ENCODE peak calls at places on chromosomes 7 and 10, in nine cellular contexts. M is left lung, T is adipocyte, Z is spleen, J is ascending aorta, O is upper lobe of right lung, C is uterus, K is pancreas, S is aorta. P is an unnamed sample.

GRCh38 chr7:100091411-100092181 is 2.8 kb downstream of the COPS6 start:
- DNase-seq in C (no peak), M (no peak), S (no peak), T (no peak), Z (no peak), J (no peak), K (no peak), O (no peak), P (no peak)

GRCh38 chr7:70189261-70189660 is 591.0 kb downstream of the AUTS2 start:
- DNase-seq in K (no peak), O (no peak), M (no peak), S (no peak), Z (no peak), C (no peak), J (no peak), T (peak; percentile 28), P (peak; percentile 9)

GRCh38 chr10:94851263-94851662 is 87.2 kb upstream of the CYP2C9 start:
- DNase-seq in S (no peak), T (no peak), M (no peak), Z (no peak), O (no peak), K (no peak), J (no peak), C (no peak), P (no peak)

GRCh38 chr7:13017325-13017853 is 330.0 kb downstream of the ARL4A start:
- DNase-seq in J (no peak), M (no peak), T (peak; percentile 52), S (no peak), C (no peak), O (no peak), K (no peak), Z (no peak), P (peak; percentile 37)

GRCh38 chr10:90179696-90180407 is 478.5 kb downstream of the KIF20B start:
- DNase-seq in M (no peak), S (no peak), O (no peak), Z (no peak), C (no peak), T (peak; percentile 95), J (no peak), K (no peak), P (peak; percentile 64)

GRCh38 chr7:44294325-44295069 is 30.9 kb downstream of the CAMK2B start:
- DNase-seq in T (no peak), S (peak; percentile 13), K (no peak), O (peak; percentile 12), J (peak; percentile 24), M (no peak), Z (no peak), C (no peak), P (no peak)

GRCh38 chr7:91228327-91228726 is 35.9 kb upstream of the FZD1 start:
- DNase-seq in S (no peak), M (no peak), C (no peak), J (no peak), O (no peak), Z (no peak), K (no peak), T (peak; percentile 33), P (no peak)

GRCh38 chr7:96388620-96389383 is 66.9 kb upstream of the SLC25A13 start:
- DNase-seq in Z (no peak), M (no peak), S (peak; percentile 57), K (no peak), C (no peak), T (peak; percentile 70), J (no peak), O (no peak), P (peak; percentile 21)

GRCh38 chr10:22518167-22518724 is 172.9 kb downstream of the SPAG6 start:
- DNase-seq in O (no peak), Z (no peak), C (no peak), S (no peak), J (no peak), K (no peak), M (no peak), T (no peak), P (no peak)

GRCh38 chr7:121697731-121698396 is 175.1 kb upstream of the PTPRZ1 start:
- DNase-seq in K (no peak), J (no peak), C (no peak), O (no peak), Z (no peak), T (no peak), M (no peak), S (no peak), P (no peak)

GRCh38 chr10:70652761-70653657 is 19.3 kb upstream of the ADAMTS14 start:
- DNase-seq in J (no peak), S (peak; percentile 79), O (no peak), T (peak; percentile 88), K (no peak), Z (no peak), C (peak; percentile 38), M (no peak), P (peak; percentile 97)

GRCh38 chr7:98867271-98867701 is 2.5 kb downstream of the TMEM130 start:
- DNase-seq in T (peak; percentile 18), C (no peak), M (no peak), K (no peak), O (peak; percentile 59), J (no peak), S (peak; percentile 64), Z (peak; percentile 59), P (no peak)

GRCh38 chr10:80046629-80047441 is 31.6 kb upstream of the TMEM254 start:
- DNase-seq in C (peak; percentile 65), M (peak; percentile 92), O (peak; percentile 86), S (peak; percentile 84), Z (peak; percentile 92), T (peak; percentile 87), J (peak; percentile 88), K (peak; percentile 93), P (peak; percentile 78)

GRCh38 chr7:7098280-7098818 is 84.0 kb upstream of the C1GALT1 start:
- DNase-seq in T (no peak), M (no peak), J (no peak), S (no peak), Z (no peak), C (no peak), O (no peak), K (no peak), P (no peak)

GRCh38 chr10:19263262-19263661 is 214.7 kb downstream of the MALRD1 start:
- DNase-seq in T (no peak), K (no peak), Z (no peak), M (no peak), S (no peak), J (no peak), C (no peak), O (no peak), P (no peak)

GRCh38 chr7:101169838-101170531 is 4.6 kb upstream of the VGF start:
- DNase-seq in Z (peak; percentile 93), J (peak; percentile 84), T (peak; percentile 87), K (peak; percentile 92), C (peak; percentile 67), O (peak; percentile 86), S (peak; percentile 78), M (peak; percentile 94), P (peak; percentile 50)

GRCh38 chr7:101171442-101171837 is 6.1 kb upstream of the VGF start:
- DNase-seq in S (no peak), T (peak; percentile 37), Z (no peak), O (no peak), K (no peak), J (no peak), M (no peak), C (no peak), P (no peak)

GRCh38 chr7:101169110-101169837 is 3.9 kb upstream of the VGF start:
- DNase-seq in M (peak; percentile 11), O (no peak), S (no peak), J (no peak), K (no peak), Z (no peak), T (no peak), C (no peak), P (no peak)

GRCh38 chr7:101172005-101172853 is 6.9 kb upstream of the VGF start:
- DNase-seq in K (no peak), Z (no peak), M (no peak), C (no peak), J (no peak), T (no peak), S (no peak), O (no peak), P (no peak)

GRCh38 chr7:101170617-101171441 is 5.5 kb upstream of the VGF start:
- DNase-seq in J (no peak), M (no peak), T (no peak), O (no peak), K (no peak), S (no peak), Z (no peak), C (no peak), P (no peak)
- H3K27me3 ChIP-seq in J (peaks cover 45% of the 10 kb centered on the region), M (peaks cover 93% of the 10 kb centered on the region), T (peaks cover 85% of the 10 kb centered on the region), O (peaks cover 98% of the 10 kb centered on the region), K (peaks cover 10% of the 10 kb centered on the region), S (no peaks in the 10 kb centered on the region), Z (peaks cover 98% of the 10 kb centered on the region), C (peaks cover 44% of the 10 kb centered on the region), P (peaks cover 38% of the 10 kb centered on the region)

GRCh38 chr7:102283477-102284189 is 3.0 kb upstream of the SH2B2 start:
- DNase-seq in Z (no peak), K (no peak), O (no peak), S (no peak), M (peak; percentile 53), T (no peak), J (no peak), C (no peak), P (no peak)
- H3K9me3 ChIP-seq in Z (no peaks in the 10 kb centered on the region), K (no peaks in the 10 kb centered on the region), O (no peaks in the 10 kb centered on the region), S (no peaks in the 10 kb centered on the region), M (no peaks in the 10 kb centered on the region), T (no peaks in the 10 kb centered on the region), J (no peaks in the 10 kb centered on the region), C (no peaks in the 10 kb centered on the region), P (no peaks in the 10 kb centered on the region)

GRCh38 chr7:94392391-94392782 is 2.3 kb upstream of the COL1A2 start:
- DNase-seq in S (no peak), J (no peak), O (no peak), C (no peak), T (peak; percentile 55), M (no peak), K (no peak), Z (no peak), P (no peak)

GRCh38 chr7:94391716-94392390 is 2.8 kb upstream of the COL1A2 start:
- DNase-seq in C (peak; percentile 44), K (no peak), J (peak; percentile 69), T (peak; percentile 92), Z (no peak), O (no peak), M (no peak), S (peak; percentile 60), P (peak; percentile 32)

GRCh38 chr7:94394058-94394398 is 667 bp upstream of the COL1A2 start:
- DNase-seq in J (no peak), O (no peak), M (peak; percentile 64), K (no peak), S (peak; percentile 66), Z (no peak), T (peak; percentile 75), C (peak; percentile 55), P (no peak)

GRCh38 chr7:94394399-94395140 is at the start of gene COL1A2:
- DNase-seq in C (peak; percentile 93), Z (peak; percentile 77), M (peak; percentile 68), K (peak; percentile 57), S (peak; percentile 95), T (peak; percentile 99), O (peak; percentile 71), J (peak; percentile 95), P (peak; percentile 85)

GRCh38 chr7:94393251-94393758 is 1.4 kb upstream of the COL1A2 start:
- DNase-seq in T (peak; percentile 72), O (no peak), J (peak; percentile 64), S (peak; percentile 69), M (no peak), K (no peak), C (peak; percentile 41), Z (no peak), P (no peak)
- H3K4me3 ChIP-seq in T (peak overlapping the region; percentile 88), O (peak overlapping the region; percentile 57), J (no peak overlapping the region), S (no peak overlapping the region), M (no peak overlapping the region), K (no peak overlapping the region), C (no peak overlapping the region), Z (no peak overlapping the region), P (no peak overlapping the region)

GRCh38 chr10:62817120-62817762 is 1.1 kb upstream of the EGR2 start:
- DNase-seq in T (peak; percentile 70), K (peak; percentile 78), M (peak; percentile 90), S (peak; percentile 70), J (peak; percentile 81), Z (peak; percentile 93), O (peak; percentile 86), C (peak; percentile 59), P (no peak)
- H3K27me3 ChIP-seq in T (no peaks in the 10 kb centered on the region), K (peaks cover 9% of the 10 kb centered on the region), M (peaks cover 34% of the 10 kb centered on the region), S (no peaks in the 10 kb centered on the region), J (peaks cover 8% of the 10 kb centered on the region), Z (peaks cover 31% of the 10 kb centered on the region), O (peaks cover 29% of the 10 kb centered on the region), C (peaks cover 4% of the 10 kb centered on the region), P (peaks cover 17% of the 10 kb centered on the region)